ENCODE peak calls at places on chromosomes 2 and 18, in ten cellular contexts. I is caudate nucleus; X is nephron progenitor cell; W is A549; T is stimulated activated CD8-positive, alpha-beta memory T cell treated with anti-CD3 and anti-CD28 coated beads, Interleukin-15, amount 100 ng/mL, for 24 hours; P is posterior cingulate gyrus; A is PC-3; J is non-pigmented ciliary epithelial cell; Q is NCI-H1436; R is NCI-H2171. O is an unnamed sample.

GRCh38 chr18:25827961-25828561 is 262.4 kb downstream of the SS18 start:
- DNase-seq in I (no peak), X (no peak), W (no peak), T (no peak), P (no peak), A (peak), J (peak), Q (no peak), R (no peak), O (peak)

GRCh38 chr2:72980535-72981217 is 63.4 kb downstream of the EMX1 start:
- DNase-seq in I (no peak), X (no peak), W (no peak), T (no peak), P (no peak), A (peak), J (no peak), Q (no peak), R (no peak), O (no peak)

GRCh38 chr2:198259496-198259895 is 455.1 kb downstream of the PLCL1 start:
- DNase-seq in I (no peak), X (no peak), W (no peak), T (no peak), P (no peak), A (no peak), J (no peak), Q (no peak), R (no peak), O (no peak)

GRCh38 chr2:10406016-10406415 is 42.1 kb downstream of the ODC1 start:
- DNase-seq in I (no peak), X (no peak), W (no peak), T (no peak), P (no peak), A (no peak), J (no peak), Q (no peak), R (no peak), O (no peak)

GRCh38 chr18:79595876-79596374 is 83.7 kb upstream of the CTDP1 start:
- DNase-seq in I (no peak), X (no peak), W (no peak), T (no peak), P (no peak), A (no peak), J (no peak), Q (no peak), R (no peak), O (no peak)

GRCh38 chr18:48656176-48656575 is 117.3 kb downstream of the CTIF start:
- DNase-seq in I (no peak), X (no peak), W (no peak), T (no peak), P (no peak), A (no peak), J (no peak), Q (no peak), R (no peak), O (no peak)

GRCh38 chr18:5461056-5461455 is 82.7 kb downstream of the EPB41L3 start:
- DNase-seq in I (no peak), X (no peak), W (no peak), T (no peak), P (no peak), A (peak), J (no peak), Q (no peak), R (no peak), O (no peak)

GRCh38 chr18:57743008-57743407 is 60.1 kb downstream of the ATP8B1 start:
- DNase-seq in I (no peak), X (no peak), W (no peak), T (no peak), P (no peak), A (peak), J (peak), Q (no peak), R (no peak), O (no peak)

GRCh38 chr2:217099561-217099960 is 239.7 kb upstream of the TNP1 start:
- DNase-seq in I (no peak), X (no peak), W (no peak), T (no peak), P (no peak), A (no peak), J (no peak), Q (no peak), R (no peak), O (no peak)

GRCh38 chr2:148999451-148999891 is 39.0 kb upstream of the LYPD6B start:
- DNase-seq in I (no peak), X (no peak), W (no peak), T (no peak), P (no peak), A (peak), J (no peak), Q (no peak), R (no peak), O (no peak)

GRCh38 chr2:231706731-231707624 is 1.3 kb upstream of the PTMA start:
- DNase-seq in I (peak), X (peak), W (peak), T (peak), P (peak), A (peak), J (peak), Q (peak), R (peak), O (peak)

GRCh38 chr2:236001166-236001828 is 166.9 kb downstream of the GBX2 start:
- DNase-seq in I (no peak), X (no peak), W (no peak), T (no peak), P (no peak), A (no peak), J (no peak), Q (no peak), R (no peak), O (no peak)

GRCh38 chr18:58661423-58661822 is 9.8 kb upstream of the MALT1 start:
- DNase-seq in I (no peak), X (no peak), W (no peak), T (no peak), P (no peak), A (peak), J (no peak), Q (no peak), R (no peak), O (no peak)